ENCODE peak calls at places on chromosome 11, in six cellular contexts. F is HCT116, N is aorta, Z is T-helper 17 cell, R is left lung, C is left ventricle myocardium superior. L is an unnamed sample.

GRCh38 chr11:76885390-76886097 is 24.8 kb downstream of the ACER3 start:
- ATAC-seq in N (no peak), F (no peak), C (no peak), R (peak; percentile 73), Z (no peak), L (peak; percentile 79)

GRCh38 chr11:128653828-128654231 is 40.0 kb upstream of the FLI1 start:
- ATAC-seq in Z (no peak), F (no peak), N (peak; percentile 56), R (peak; percentile 91), C (peak; percentile 89), L (peak; percentile 69)

GRCh38 chr11:535519-536454 is at the start of gene HRAS:
- ATAC-seq in R (peak; percentile 90), Z (peak; percentile 87), F (peak; percentile 83), C (peak; percentile 93), N (peak; percentile 93), L (peak; percentile 81)

GRCh38 chr11:48105096-48105990 is 111.3 kb upstream of the OR4B1 start:
- ATAC-seq in F (no peak), Z (no peak), N (no peak), C (no peak), R (no peak), L (no peak)

GRCh38 chr11:257766-258493 is 20.3 kb upstream of the NLRP6 start:
- ATAC-seq in Z (no peak), C (no peak), R (no peak), N (no peak), F (peak; percentile 80), L (no peak)

GRCh38 chr11:13008625-13009475 is at the start of gene RASSF10:
- ATAC-seq in C (peak; percentile 92), Z (no peak), R (peak; percentile 91), F (no peak), N (peak; percentile 63), L (peak; percentile 96)

GRCh38 chr11:95788921-95789505 is 569 bp downstream of the FAM76B start:
- ATAC-seq in N (no peak), C (no peak), Z (no peak), R (no peak), F (no peak), L (no peak)

GRCh38 chr11:132024587-132025295 is 654.3 kb downstream of the NTM start:
- ATAC-seq in C (no peak), R (peak; percentile 10), N (no peak), F (no peak), Z (no peak), L (no peak)

GRCh38 chr11:2574553-2575535 is 125.0 kb downstream of the KCNQ1OT1 start:
- ATAC-seq in N (no peak), R (no peak), F (no peak), C (no peak), Z (no peak), L (peak; percentile 6)

GRCh38 chr11:117829369-117829725 is 4.8 kb upstream of the FXYD2 start:
- ATAC-seq in R (no peak), C (no peak), F (peak; percentile 12), Z (no peak), N (no peak), L (peak; percentile 6)

GRCh38 chr11:96447208-96447607 is 57.4 kb downstream of the JRKL start:
- ATAC-seq in R (no peak), Z (no peak), N (no peak), C (no peak), F (no peak), L (no peak)

GRCh38 chr11:100630898-100631297 is 56.2 kb upstream of the ARHGAP42 start:
- ATAC-seq in F (no peak), Z (no peak), C (no peak), R (no peak), N (no peak), L (no peak)

GRCh38 chr11:74233683-74234082 is 62.6 kb downstream of the PPME1 start:
- ATAC-seq in F (no peak), Z (no peak), C (no peak), N (no peak), R (no peak), L (no peak)

GRCh38 chr11:130865091-130865771 is 51.0 kb downstream of the SNX19 start:
- ATAC-seq in F (no peak), Z (no peak), N (peak; percentile 79), R (no peak), C (peak; percentile 89), L (no peak)

GRCh38 chr11:32456864-32457263 is 21.5 kb upstream of the WT1 start:
- ATAC-seq in N (no peak), Z (no peak), C (no peak), F (no peak), R (no peak), L (no peak)

GRCh38 chr11:129248618-129249017 is 56.5 kb upstream of the ARHGAP32 start:
- ATAC-seq in Z (no peak), F (peak; percentile 26), N (no peak), C (no peak), R (peak; percentile 47), L (peak; percentile 87)

GRCh38 chr11:94656968-94657367 is 89.8 kb downstream of the PIWIL4 start:
- ATAC-seq in R (no peak), Z (no peak), N (no peak), F (no peak), C (no peak), L (no peak)

GRCh38 chr11:30984827-30985226 is 384.7 kb downstream of the DCDC1 start:
- ATAC-seq in R (no peak), N (no peak), C (no peak), F (no peak), Z (no peak), L (no peak)

GRCh38 chr11:117980280-117980679 is 5.9 kb upstream of the IL10RA start:
- ATAC-seq in C (no peak), R (no peak), N (no peak), Z (no peak), F (no peak), L (peak; percentile 61)

GRCh38 chr11:95345243-95345642 is 114.2 kb upstream of the SESN3 start:
- ATAC-seq in C (no peak), N (no peak), F (no peak), R (no peak), Z (no peak), L (peak; percentile 73)

GRCh38 chr11:34303028-34303427 is 54.8 kb downstream of the ABTB2 start:
- ATAC-seq in R (no peak), F (peak; percentile 53), N (no peak), C (no peak), Z (no peak), L (no peak)

GRCh38 chr11:15913261-15913660 is 443.1 kb downstream of the SOX6 start:
- ATAC-seq in R (peak; percentile 34), C (peak; percentile 41), N (no peak), Z (no peak), F (no peak), L (peak; percentile 39)